ENCODE peak calls at places on chromosomes 6 and 20, in nine cellular contexts. Z is AG04450, V is Panc1, B is fibroblast of pulmonary artery, S is suprapubic skin, X is fibroblast of lung, N is RWPE1, W is lower leg skin, J is cardiac muscle cell. D is an unnamed sample.

GRCh38 chr6:117206951-117207687 is 58.2 kb upstream of the VGLL2 start:
- DNase-seq in Z (no peak), V (no peak), B (no peak), S (no peak), X (no peak), N (no peak), W (no peak), J (no peak), D (peak; percentile 31)

GRCh38 chr6:55379486-55379885 is 52.2 kb downstream of the GFRAL start:
- DNase-seq in Z (no peak), V (no peak), B (peak; percentile 44), S (no peak), X (peak; percentile 34), N (no peak), W (no peak), J (peak; percentile 70), D (no peak)

GRCh38 chr6:167683028-167683862 is 143.5 kb upstream of the AFDN start:
- DNase-seq in Z (no peak), V (peak; percentile 80), B (peak; percentile 97), S (peak; percentile 52), X (peak; percentile 22), N (peak; percentile 52), W (no peak), J (peak; percentile 96), D (peak; percentile 60)

GRCh38 chr20:25580711-25581110 is 4.6 kb downstream of the NINL start:
- DNase-seq in Z (no peak), V (no peak), B (peak; percentile 44), S (no peak), X (no peak), N (peak; percentile 16), W (peak; percentile 80), J (peak; percentile 56), D (peak; percentile 80)

GRCh38 chr6:102798631-102799030 is 1405.1 kb downstream of the GRIK2 start:
- DNase-seq in Z (no peak), V (no peak), B (no peak), S (no peak), X (no peak), N (no peak), W (no peak), J (no peak), D (no peak)

GRCh38 chr6:91031581-91031980 is 444.7 kb upstream of the MAP3K7 start:
- DNase-seq in Z (no peak), V (no peak), B (no peak), S (no peak), X (no peak), N (no peak), W (no peak), J (no peak), D (no peak)

GRCh38 chr6:39217177-39217864 is 12.0 kb downstream of the KCNK5 start:
- DNase-seq in Z (no peak), V (no peak), B (no peak), S (no peak), X (no peak), N (no peak), W (no peak), J (no peak), D (peak; percentile 56)

GRCh38 chr20:51525241-51526104 is 17.0 kb downstream of the NFATC2 start:
- DNase-seq in Z (no peak), V (no peak), B (no peak), S (no peak), X (no peak), N (no peak), W (no peak), J (no peak), D (no peak)

GRCh38 chr6:14880717-14881116 is 365.2 kb upstream of the JARID2 start:
- DNase-seq in Z (no peak), V (no peak), B (peak; percentile 60), S (no peak), X (peak; percentile 30), N (no peak), W (no peak), J (peak; percentile 56), D (no peak)

GRCh38 chr6:69610073-69610472 is 186.7 kb downstream of the LMBRD1 start:
- DNase-seq in Z (no peak), V (no peak), B (no peak), S (no peak), X (no peak), N (no peak), W (no peak), J (no peak), D (no peak)

GRCh38 chr6:163790296-163790840 is 375.9 kb downstream of the QKI start:
- DNase-seq in Z (no peak), V (no peak), B (peak; percentile 11), S (no peak), X (peak; percentile 59), N (no peak), W (no peak), J (peak; percentile 42), D (peak; percentile 52)

GRCh38 chr6:37126961-37127360 is 43.0 kb upstream of the PIM1 start:
- DNase-seq in Z (no peak), V (no peak), B (no peak), S (no peak), X (no peak), N (no peak), W (no peak), J (no peak), D (no peak)

GRCh38 chr6:37122861-37123260 is 47.1 kb upstream of the PIM1 start:
- DNase-seq in Z (no peak), V (no peak), B (no peak), S (no peak), X (no peak), N (no peak), W (no peak), J (no peak), D (no peak)

GRCh38 chr6:37125779-37126553 is 44.0 kb upstream of the PIM1 start:
- DNase-seq in Z (no peak), V (no peak), B (no peak), S (no peak), X (no peak), N (no peak), W (no peak), J (peak; percentile 81), D (no peak)

GRCh38 chr6:37126554-37126906 is 43.4 kb upstream of the PIM1 start:
- DNase-seq in Z (no peak), V (no peak), B (no peak), S (no peak), X (no peak), N (no peak), W (no peak), J (no peak), D (no peak)

GRCh38 chr6:37123957-37124729 is 45.8 kb upstream of the PIM1 start:
- DNase-seq in Z (no peak), V (no peak), B (no peak), S (no peak), X (no peak), N (no peak), W (no peak), J (no peak), D (no peak)
- TF ChIP-seq CTCF in Z (peak; percentile 10), V (no peak), B (no peak), S (no peak), X (no peak), N (no peak), W (no peak), J (no peak), D (no peak)

GRCh38 chr6:36122495-36123269 is 7.6 kb upstream of the MAPK13 start:
- DNase-seq in Z (no peak), V (no peak), B (no peak), S (peak; percentile 57), X (no peak), N (no peak), W (no peak), J (no peak), D (no peak)

GRCh38 chr6:36120539-36120938 is 9.8 kb upstream of the MAPK13 start:
- DNase-seq in Z (no peak), V (no peak), B (no peak), S (peak; percentile 66), X (no peak), N (no peak), W (no peak), J (no peak), D (no peak)

GRCh38 chr6:36121752-36122494 is 8.4 kb upstream of the MAPK13 start:
- DNase-seq in Z (no peak), V (no peak), B (no peak), S (no peak), X (no peak), N (no peak), W (no peak), J (no peak), D (no peak)

GRCh38 chr6:36119927-36120477 is 10.3 kb upstream of the MAPK13 start:
- DNase-seq in Z (no peak), V (no peak), B (no peak), S (no peak), X (no peak), N (no peak), W (no peak), J (no peak), D (no peak)

GRCh38 chr6:36120979-36121706 is 9.2 kb upstream of the MAPK13 start:
- DNase-seq in Z (no peak), V (no peak), B (peak; percentile 61), S (peak; percentile 78), X (peak; percentile 42), N (peak; percentile 27), W (peak; percentile 93), J (peak; percentile 70), D (peak; percentile 60)
- TF ChIP-seq CTCF in Z (no peak), V (no peak), B (no peak), S (no peak), X (no peak), N (no peak), W (no peak), J (no peak), D (no peak)

GRCh38 chr20:16368645-16369292 is 204.5 kb downstream of the KIF16B start:
- DNase-seq in Z (peak; percentile 32), V (peak; percentile 7), B (peak; percentile 20), S (no peak), X (peak; percentile 66), N (no peak), W (no peak), J (peak; percentile 5), D (peak; percentile 41)
- TF ChIP-seq CTCF in Z (no peak), V (no peak), B (no peak), S (no peak), X (peak; percentile 17), N (no peak), W (no peak), J (no peak), D (no peak)

DNA sequence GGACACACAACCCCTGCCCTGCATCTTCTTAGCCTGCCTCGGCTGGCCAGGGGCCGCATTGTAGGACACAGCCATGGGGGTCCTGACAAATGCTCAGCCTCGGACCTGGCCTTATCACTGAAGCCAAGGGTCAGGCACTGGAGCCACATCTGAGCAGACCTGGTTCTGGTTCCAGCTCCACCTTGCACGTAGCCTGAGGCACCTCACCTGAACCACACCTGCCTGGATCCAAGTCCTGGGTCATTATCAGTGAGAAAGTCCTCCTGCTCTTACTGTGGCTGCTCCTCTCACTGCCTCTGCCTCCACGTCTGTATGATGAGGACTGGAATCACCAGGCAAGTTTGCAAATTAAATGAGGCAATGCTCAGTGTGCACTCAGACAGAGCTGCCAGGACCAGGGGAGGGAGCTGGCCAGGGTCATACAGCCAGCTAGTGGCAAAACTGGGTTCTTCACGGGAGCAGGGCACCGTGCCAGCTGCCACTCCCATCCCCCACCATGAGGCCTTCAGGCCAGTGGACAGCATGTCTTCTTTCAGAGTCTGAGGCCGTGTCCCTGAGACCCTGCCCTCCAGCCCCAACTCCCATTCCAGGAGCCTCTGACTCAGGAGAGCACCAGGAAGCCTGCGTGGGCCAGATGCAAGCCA is 40.2 kb downstream of the MRPL14 start:
- DNase-seq in Z (no peak), V (no peak), B (no peak), S (peak; percentile 64), X (peak; percentile 31), N (no peak), W (no peak), J (peak; percentile 44), D (peak; percentile 48)
- TF ChIP-seq CTCF in Z (no peak), V (no peak), B (no peak), S (no peak), X (no peak), N (no peak), W (no peak), J (no peak), D (no peak)